ENCODE peak calls at places on chromosomes 6 and 20, in four cellular contexts. J is HepG2, B is K562, K is GM12878. M is an unnamed sample.

GRCh38 chr20:37845261-37845681 is 57.7 kb upstream of the VSTM2L start:
- DNase-seq in J (no peak), B (no peak), K (no peak), M (no peak)

GRCh38 chr6:150599199-150600002 is at the start of gene PLEKHG1:
- DNase-seq in J (no peak), B (peak; percentile 32), K (no peak), M (peak; percentile 75)

GRCh38 chr6:139839506-139840156 is 465.2 kb upstream of the CITED2 start:
- DNase-seq in J (no peak), B (no peak), K (no peak), M (no peak)

GRCh38 chr6:34474754-34475153 is 8.9 kb downstream of the PACSIN1 start:
- DNase-seq in J (no peak), B (no peak), K (no peak), M (no peak)

GRCh38 chr6:10511477-10511876 is 9.7 kb upstream of the GCNT2 start:
- DNase-seq in J (peak; percentile 68), B (no peak), K (no peak), M (no peak)

GRCh38 chr6:39902786-39903465 is 31.3 kb downstream of the MOCS1 start:
- DNase-seq in J (no peak), B (no peak), K (no peak), M (no peak)

GRCh38 chr20:20561172-20561571 is 151.3 kb downstream of the RALGAPA2 start:
- DNase-seq in J (no peak), B (no peak), K (no peak), M (no peak)

GRCh38 chr6:148450866-148451265 is 108.2 kb downstream of the SASH1 start:
- DNase-seq in J (no peak), B (no peak), K (no peak), M (no peak)

GRCh38 chr6:157966990-157967389 is 14.7 kb upstream of the SYNJ2 start:
- DNase-seq in J (peak; percentile 45), B (no peak), K (no peak), M (no peak)

GRCh38 chr6:35300848-35301247 is 3.2 kb downstream of the DEF6 start:
- DNase-seq in J (no peak), B (no peak), K (no peak), M (no peak)

GRCh38 chr6:45721665-45722064 is 294.0 kb downstream of the CLIC5 start:
- DNase-seq in J (no peak), B (no peak), K (no peak), M (peak; percentile 57)

GRCh38 chr6:75748743-75749538 is at the start of gene MYO6:
- DNase-seq in J (peak; percentile 26), B (peak; percentile 76), K (no peak), M (peak; percentile 82)

GRCh38 chr6:170153436-170154319 is 137.2 kb downstream of the DLL1 start:
- DNase-seq in J (no peak), B (no peak), K (no peak), M (no peak)

GRCh38 chr6:106913111-106913510 is 61.4 kb downstream of the CD24 start:
- DNase-seq in J (no peak), B (no peak), K (no peak), M (no peak)

GRCh38 chr6:143039548-143039947 is 21.1 kb upstream of the AIG1 start:
- DNase-seq in J (no peak), B (no peak), K (no peak), M (no peak)

GRCh38 chr6:124984668-124985338 is 22.6 kb downstream of the RNF217 start:
- DNase-seq in J (no peak), B (no peak), K (no peak), M (no peak)

GRCh38 chr20:47735412-47736400 is 49.6 kb downstream of the SULF2 start:
- DNase-seq in J (peak; percentile 31), B (no peak), K (no peak), M (no peak)

GRCh38 chr6:43298565-43299337 is 691 bp downstream of the SLC22A7 start:
- DNase-seq in J (no peak), B (no peak), K (no peak), M (no peak)

GRCh38 chr6:153525998-153526397 is 394.9 kb upstream of the RGS17 start:
- DNase-seq in J (no peak), B (no peak), K (no peak), M (no peak)

GRCh38 chr6:44627091-44627878 is 239.8 kb downstream of the CDC5L start:
- DNase-seq in J (no peak), B (no peak), K (no peak), M (peak; percentile 40)

GRCh38 chr6:157036245-157036681 is 259.1 kb downstream of the ARID1B start:
- DNase-seq in J (no peak), B (no peak), K (no peak), M (no peak)

GRCh38 chr6:112086744-112087135 is 542 bp downstream of the TUBE1 start:
- DNase-seq in J (peak; percentile 52), B (peak; percentile 45), K (peak; percentile 3), M (no peak)
- TF ChIP-seq SP1 in J (no peak), B (no peak), K (no peak), M (no peak)

GRCh38 chr6:152229330-152229729 is 407.8 kb downstream of the SYNE1 start:
- DNase-seq in J (no peak), B (no peak), K (no peak), M (no peak)

GRCh38 chr6:152236370-152237097 is 400.6 kb downstream of the SYNE1 start:
- DNase-seq in J (no peak), B (no peak), K (no peak), M (no peak)

GRCh38 chr6:152233547-152234320 is 403.4 kb downstream of the SYNE1 start:
- DNase-seq in J (no peak), B (no peak), K (no peak), M (no peak)

GRCh38 chr6:152232494-152233151 is 404.5 kb downstream of the SYNE1 start:
- DNase-seq in J (peak; percentile 9), B (peak; percentile 21), K (no peak), M (no peak)
- TF ChIP-seq TCF7 in J (no peak), B (no peak), K (no peak), M (no peak)

GRCh38 chr20:58869662-58870227 is 17.2 kb downstream of the GNAS start:
- DNase-seq in J (no peak), B (no peak), K (no peak), M (no peak)

GRCh38 chr20:58868795-58869194 is 16.3 kb downstream of the GNAS start:
- DNase-seq in J (no peak), B (no peak), K (no peak), M (no peak)

GRCh38 chr20:58867211-58867610 is 14.7 kb downstream of the GNAS start:
- DNase-seq in J (no peak), B (no peak), K (no peak), M (no peak)

GRCh38 chr20:58864346-58864745 is 11.8 kb downstream of the GNAS start:
- DNase-seq in J (no peak), B (no peak), K (no peak), M (no peak)
- TF ChIP-seq ETV6 in J (no peak), B (no peak), K (no peak), M (no peak)

DNA sequence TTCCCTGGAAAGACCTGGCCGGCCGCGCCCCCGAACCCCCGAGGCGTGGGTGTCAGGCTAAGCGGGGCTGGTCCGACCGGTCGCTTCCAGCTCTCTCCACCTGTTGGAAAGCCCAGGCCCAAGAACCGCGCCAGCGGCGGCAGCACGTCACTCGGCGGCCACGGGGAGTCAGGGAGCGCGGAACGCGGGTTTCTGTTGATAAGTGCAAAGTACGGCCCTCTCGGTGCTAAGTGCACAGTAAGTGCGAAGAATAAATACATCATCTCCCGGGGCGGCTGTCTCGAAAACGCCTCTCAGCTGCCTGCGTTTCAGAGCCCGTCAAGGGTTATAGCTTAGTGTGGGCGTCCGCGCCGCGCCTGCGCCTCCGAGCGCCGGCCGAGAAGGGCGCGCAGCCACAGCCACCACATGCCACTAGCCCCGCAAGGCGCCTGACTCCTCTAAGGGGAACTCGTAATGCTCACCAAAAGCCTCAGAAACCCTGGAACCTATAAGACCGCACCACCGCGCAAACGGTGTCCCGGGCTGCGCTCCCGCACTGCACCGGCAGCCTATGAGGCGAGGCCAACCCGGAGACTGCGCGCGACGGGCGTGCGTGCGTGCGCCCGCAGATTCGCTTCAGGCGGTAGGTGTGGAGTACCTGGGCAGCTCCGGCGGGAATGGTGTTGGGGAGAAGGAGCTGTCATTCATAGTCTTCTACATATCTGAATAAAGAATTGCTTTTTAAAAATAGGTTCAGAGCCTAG is 9.2 kb upstream of the TBX18 start:
- DNase-seq in J (no peak), B (no peak), K (no peak), M (peak; percentile 65)
- TF ChIP-seq SP1 in J (no peak), B (no peak), K (no peak), M (no peak)

GRCh38 chr20:35562541-35563110 is 20.7 kb downstream of the ERGIC3 start:
- DNase-seq in J (no peak), B (no peak), K (no peak), M (no peak)

GRCh38 chr20:35560541-35560940 is 18.7 kb downstream of the ERGIC3 start:
- DNase-seq in J (no peak), B (no peak), K (no peak), M (no peak)

GRCh38 chr20:35560105-35560511 is 18.2 kb downstream of the ERGIC3 start:
- DNase-seq in J (no peak), B (peak; percentile 6), K (no peak), M (no peak)

GRCh38 chr20:35561268-35561667 is 19.4 kb downstream of the ERGIC3 start:
- DNase-seq in J (peak; percentile 50), B (no peak), K (no peak), M (peak; percentile 60)

GRCh38 chr20:35561671-35562070 is 19.8 kb downstream of the ERGIC3 start:
- DNase-seq in J (no peak), B (no peak), K (no peak), M (peak; percentile 38)
- TF ChIP-seq TCF7 in J (no peak), B (no peak), K (no peak), M (no peak)

DNA sequence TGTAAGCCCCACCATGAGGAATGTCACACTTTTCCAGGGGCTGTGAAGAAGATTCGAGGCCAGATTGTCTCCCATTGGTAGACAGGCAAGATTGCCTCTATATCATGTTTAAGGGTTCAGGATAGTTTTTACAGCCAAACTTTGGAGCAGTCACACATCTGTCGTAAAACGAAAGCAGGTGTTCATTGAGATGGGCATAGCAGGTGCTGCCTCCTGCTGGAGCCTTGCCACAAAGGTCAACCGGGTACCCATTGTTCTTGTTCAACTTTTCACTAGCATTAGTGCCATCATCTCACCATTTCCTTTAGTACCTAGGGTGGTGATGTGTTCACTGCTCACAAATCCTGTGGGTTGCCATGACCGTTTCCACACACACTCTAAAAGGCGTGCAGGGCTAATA is 198.3 kb downstream of the HTR1B start:
- DNase-seq in J (no peak), B (no peak), K (no peak), M (peak; percentile 51)
- TF ChIP-seq ETV6 in J (no peak), B (no peak), K (no peak), M (no peak)

GRCh38 chr6:96468681-96469224 is 52.9 kb upstream of the UFL1 start:
- DNase-seq in J (no peak), B (no peak), K (no peak), M (no peak)

GRCh38 chr6:96467814-96468213 is 53.8 kb upstream of the UFL1 start:
- DNase-seq in J (no peak), B (no peak), K (no peak), M (no peak)

GRCh38 chr6:96469312-96469711 is 52.3 kb upstream of the UFL1 start:
- DNase-seq in J (no peak), B (peak; percentile 27), K (no peak), M (no peak)

GRCh38 chr6:96466149-96466863 is 55.3 kb upstream of the UFL1 start:
- DNase-seq in J (no peak), B (no peak), K (no peak), M (no peak)

GRCh38 chr6:96468281-96468680 is 53.3 kb upstream of the UFL1 start:
- DNase-seq in J (no peak), B (no peak), K (no peak), M (no peak)
- TF ChIP-seq SP1 in J (no peak), B (no peak), K (no peak), M (no peak)

GRCh38 chr6:68059894-68060293 is 575.2 kb upstream of the ADGRB3 start:
- DNase-seq in J (no peak), B (no peak), K (peak; percentile 15), M (no peak)
- TF ChIP-seq TCF7 in J (no peak), B (no peak), K (no peak), M (no peak)